ENCODE peak calls at places on chromosomes 13 and 19, in nine cellular contexts. Y, Q, U, S, P, X, T, W and G are unnamed samples.

GRCh38 chr19:57434386-57435061 is 601 bp upstream of the ZNF749 start:
- DNase-seq in Y (no peak), Q (no peak), U (no peak), S (peak; percentile 29), P (peak; percentile 45), X (peak; percentile 14), T (no peak), W (no peak), G (no peak)

GRCh38 chr19:27748551-27749152 is 1464.3 kb downstream of the UQCRFS1 start:
- DNase-seq in Y (no peak), Q (no peak), U (no peak), S (peak; percentile 9), P (no peak), X (no peak), T (no peak), W (no peak), G (no peak)

GRCh38 chr13:45879666-45880065 is 28.1 kb upstream of the SIAH3 start:
- DNase-seq in Y (no peak), Q (peak; percentile 10), U (peak; percentile 74), S (no peak), P (no peak), X (no peak), T (no peak), W (no peak), G (no peak)

GRCh38 chr13:70527553-70527952 is 419.3 kb upstream of the KLHL1 start:
- DNase-seq in Y (no peak), Q (no peak), U (no peak), S (no peak), P (no peak), X (no peak), T (no peak), W (no peak), G (no peak)

GRCh38 chr13:24165746-24166145 is 5.2 kb downstream of the SPATA13 start:
- DNase-seq in Y (no peak), Q (no peak), U (peak; percentile 73), S (peak; percentile 91), P (no peak), X (no peak), T (no peak), W (no peak), G (no peak)

GRCh38 chr19:40286674-40287421 is 1.7 kb upstream of the AKT2 start:
- DNase-seq in Y (no peak), Q (no peak), U (no peak), S (no peak), P (no peak), X (no peak), T (no peak), W (no peak), G (no peak)

GRCh38 chr19:2097330-2098327 is 914 bp downstream of the IZUMO4 start:
- DNase-seq in Y (no peak), Q (peak; percentile 36), U (no peak), S (no peak), P (no peak), X (no peak), T (peak; percentile 77), W (no peak), G (peak; percentile 67)

GRCh38 chr19:55678121-55678671 is 3.2 kb downstream of the EPN1 start:
- DNase-seq in Y (no peak), Q (peak; percentile 70), U (no peak), S (no peak), P (no peak), X (no peak), T (peak; percentile 85), W (no peak), G (no peak)

GRCh38 chr19:31214086-31214485 is 135.2 kb downstream of the TSHZ3 start:
- DNase-seq in Y (peak; percentile 97), Q (peak; percentile 69), U (peak; percentile 92), S (peak; percentile 99), P (peak; percentile 58), X (peak; percentile 80), T (no peak), W (no peak), G (peak; percentile 55)

GRCh38 chr19:20238025-20238623 is 71.1 kb downstream of the ZNF486 start:
- DNase-seq in Y (peak; percentile 41), Q (peak; percentile 90), U (peak; percentile 73), S (peak; percentile 77), P (peak; percentile 82), X (peak; percentile 93), T (peak; percentile 67), W (no peak), G (peak; percentile 84)

GRCh38 chr19:9000933-9001332 is 9.3 kb downstream of the MUC16 start:
- DNase-seq in Y (no peak), Q (no peak), U (no peak), S (no peak), P (no peak), X (no peak), T (no peak), W (no peak), G (no peak)

GRCh38 chr19:2215281-2215751 is 20.8 kb downstream of the PLEKHJ1 start:
- DNase-seq in Y (no peak), Q (no peak), U (no peak), S (no peak), P (no peak), X (no peak), T (no peak), W (no peak), G (no peak)

GRCh38 chr19:1509589-1510441 is 3.0 kb downstream of the ADAMTSL5 start:
- DNase-seq in Y (no peak), Q (no peak), U (no peak), S (no peak), P (no peak), X (no peak), T (no peak), W (no peak), G (no peak)

GRCh38 chr13:44237276-44237767 is 136.3 kb upstream of the SERP2 start:
- DNase-seq in Y (peak; percentile 89), Q (peak; percentile 47), U (peak; percentile 86), S (peak; percentile 96), P (no peak), X (no peak), T (peak; percentile 34), W (no peak), G (no peak)

GRCh38 chr13:26469602-26470001 is 87.9 kb upstream of the WASF3 start:
- DNase-seq in Y (no peak), Q (no peak), U (no peak), S (no peak), P (no peak), X (no peak), T (no peak), W (no peak), G (no peak)

GRCh38 chr13:97142452-97142851 is 79.7 kb upstream of the MBNL2 start:
- DNase-seq in Y (no peak), Q (peak; percentile 70), U (peak; percentile 31), S (no peak), P (no peak), X (no peak), T (no peak), W (no peak), G (no peak)

GRCh38 chr13:111972261-111972780 is 94.6 kb upstream of the SOX1 start:
- DNase-seq in Y (no peak), Q (no peak), U (no peak), S (no peak), P (no peak), X (no peak), T (no peak), W (no peak), G (no peak)

GRCh38 chr19:14505488-14506239 is 9.7 kb upstream of the GIPC1 start:
- DNase-seq in Y (no peak), Q (peak; percentile 79), U (peak; percentile 70), S (peak; percentile 67), P (no peak), X (peak; percentile 76), T (peak; percentile 89), W (no peak), G (peak; percentile 60)

GRCh38 chr19:5578094-5578846 is 10.5 kb upstream of the TINCR start:
- DNase-seq in Y (no peak), Q (peak; percentile 73), U (no peak), S (peak; percentile 50), P (peak; percentile 29), X (peak; percentile 65), T (peak; percentile 93), W (peak; percentile 60), G (peak; percentile 72)

GRCh38 chr13:34064456-34065205 is 246.7 kb downstream of the RFC3 start:
- DNase-seq in Y (no peak), Q (no peak), U (peak; percentile 36), S (no peak), P (no peak), X (no peak), T (no peak), W (no peak), G (no peak)

GRCh38 chr13:24693862-24694471 is 13.8 kb downstream of the ATP12A start:
- DNase-seq in Y (no peak), Q (peak; percentile 36), U (peak; percentile 58), S (peak; percentile 28), P (peak; percentile 88), X (peak; percentile 63), T (peak; percentile 81), W (peak; percentile 74), G (no peak)

GRCh38 chr13:79779761-79780160 is 298.8 kb downstream of the NDFIP2 start:
- DNase-seq in Y (peak; percentile 44), Q (peak; percentile 33), U (peak; percentile 76), S (peak; percentile 77), P (peak; percentile 85), X (no peak), T (no peak), W (no peak), G (no peak)

GRCh38 chr19:4257025-4257424 is 10.1 kb downstream of the YJU2 start:
- DNase-seq in Y (no peak), Q (no peak), U (no peak), S (no peak), P (no peak), X (no peak), T (no peak), W (no peak), G (no peak)

GRCh38 chr19:1840541-1841115 is 7.7 kb downstream of the REXO1 start:
- DNase-seq in Y (no peak), Q (no peak), U (no peak), S (no peak), P (no peak), X (no peak), T (no peak), W (no peak), G (no peak)

GRCh38 chr13:32024750-32025149 is 6.8 kb upstream of the FRY start:
- DNase-seq in Y (no peak), Q (no peak), U (no peak), S (no peak), P (no peak), X (no peak), T (no peak), W (no peak), G (no peak)

GRCh38 chr19:1582201-1582600 is 10.5 kb downstream of the MBD3 start:
- DNase-seq in Y (no peak), Q (no peak), U (no peak), S (no peak), P (no peak), X (no peak), T (no peak), W (no peak), G (no peak)

GRCh38 chr19:29771708-29772415 is 39.9 kb upstream of the CCNE1 start:
- DNase-seq in Y (peak; percentile 1), Q (peak; percentile 48), U (peak; percentile 13), S (peak; percentile 47), P (no peak), X (peak; percentile 8), T (peak; percentile 60), W (peak; percentile 68), G (no peak)

GRCh38 chr13:109883181-109884180 is 97.1 kb upstream of the IRS2 start:
- DNase-seq in Y (no peak), Q (peak; percentile 49), U (no peak), S (no peak), P (no peak), X (no peak), T (no peak), W (no peak), G (no peak)

GRCh38 chr19:1122972-1123363 is 19.2 kb downstream of the GPX4 start:
- DNase-seq in Y (no peak), Q (peak; percentile 85), U (peak; percentile 22), S (peak; percentile 78), P (no peak), X (peak; percentile 74), T (peak; percentile 96), W (peak; percentile 49), G (no peak)

GRCh38 chr13:42277618-42278276 is 5.8 kb downstream of the AKAP11 start:
- DNase-seq in Y (no peak), Q (no peak), U (no peak), S (no peak), P (no peak), X (no peak), T (no peak), W (no peak), G (no peak)

GRCh38 chr13:114049026-114049425 is 75.2 kb upstream of the C13orf46 start:
- DNase-seq in Y (no peak), Q (peak; percentile 84), U (no peak), S (no peak), P (no peak), X (no peak), T (peak; percentile 69), W (no peak), G (peak; percentile 28)